ENCODE peak calls at places on chromosomes 5 and 9, in eight cellular contexts. Z, Y, V, S, B, L, D and H are unnamed samples.

GRCh38 chr9:135523521-135524129 is 2.4 kb downstream of the LCN1 start:
- DNase-seq in D (no peak), S (no peak), L (no peak), Z (no peak), B (no peak), V (no peak), Y (no peak), H (no peak)

GRCh38 chr5:44002381-44002901 is 386.8 kb downstream of the FGF10 start:
- DNase-seq in L (no peak), Z (peak; percentile 16), S (peak; percentile 44), D (peak; percentile 16), V (no peak), B (no peak), Y (no peak), H (no peak)

GRCh38 chr9:129437626-129438323 is 183.1 kb downstream of the C9orf50 start:
- DNase-seq in B (no peak), Y (peak; percentile 87), L (peak; percentile 36), Z (no peak), D (no peak), V (no peak), S (no peak), H (no peak)

GRCh38 chr5:71834575-71834974 is 115.5 kb downstream of the CARTPT start:
- DNase-seq in Y (no peak), S (no peak), V (no peak), B (no peak), Z (no peak), D (no peak), L (no peak), H (no peak)

GRCh38 chr5:1666221-1666620 is 133.4 kb downstream of the MRPL36 start:
- DNase-seq in Z (no peak), D (no peak), B (no peak), V (no peak), S (no peak), L (no peak), Y (peak; percentile 45), H (no peak)

GRCh38 chr5:1891391-1891790 is 8.7 kb upstream of the IRX4 start:
- DNase-seq in L (no peak), Z (no peak), Y (no peak), V (no peak), S (no peak), D (no peak), B (no peak), H (no peak)

GRCh38 chr5:57066921-57067914 is 106.6 kb upstream of the GPBP1 start:
- DNase-seq in B (peak; percentile 50), V (no peak), Y (no peak), S (peak; percentile 71), D (no peak), Z (no peak), L (no peak), H (peak; percentile 2)

GRCh38 chr5:104299998-104300706 is 737.6 kb upstream of the NUDT12 start:
- DNase-seq in Z (no peak), B (no peak), D (no peak), L (no peak), Y (no peak), V (no peak), S (no peak), H (no peak)

GRCh38 chr9:93954436-93955355 is at the start of gene BARX1:
- DNase-seq in Y (no peak), D (no peak), V (no peak), B (no peak), Z (no peak), S (no peak), L (no peak), H (no peak)

GRCh38 chr5:89267764-89268163 is 384.8 kb upstream of the MEF2C start:
- DNase-seq in L (no peak), S (no peak), D (no peak), Z (no peak), Y (no peak), V (no peak), B (no peak), H (no peak)

DNA sequence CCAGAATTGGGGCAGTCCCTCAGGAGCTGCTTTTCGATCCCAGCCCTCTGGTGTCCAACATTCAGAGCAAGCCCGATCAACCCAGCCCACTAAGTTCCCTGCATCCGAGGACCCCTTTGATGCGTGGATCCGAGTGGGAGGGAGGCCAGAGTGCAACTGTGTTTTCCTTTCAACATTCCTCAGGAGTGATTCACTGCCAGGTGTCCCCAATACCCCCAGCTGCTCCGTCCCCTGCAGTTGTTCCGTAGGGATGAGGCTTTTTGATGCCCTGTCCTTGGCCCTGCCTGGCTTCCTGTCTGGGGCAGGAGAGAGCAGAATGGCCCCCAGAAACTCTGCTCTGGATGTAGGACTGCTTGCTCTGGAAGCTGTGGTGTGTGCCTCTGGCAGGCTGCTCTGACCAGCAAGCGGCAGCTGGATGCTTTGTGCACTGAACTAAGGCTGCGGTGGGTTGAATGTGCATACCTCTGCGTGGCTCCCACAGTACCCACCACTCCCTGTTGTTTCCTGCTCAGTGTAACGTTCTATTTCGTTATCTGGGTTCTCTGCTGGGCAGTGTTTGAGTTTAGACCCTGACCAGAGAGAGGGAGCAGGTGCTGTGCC is 117.5 kb downstream of the BOD1 start:
- DNase-seq in Y (no peak), V (no peak), D (no peak), B (peak; percentile 35), L (no peak), Z (no peak), S (no peak), H (no peak)
- H3K4me3 ChIP-seq in Y (no peak overlapping the region), V (no peak overlapping the region), D (no peak overlapping the region), B (no peak overlapping the region), L (no peak overlapping the region), Z (no peak overlapping the region), S (no peak overlapping the region), H (no peak overlapping the region)

GRCh38 chr5:139660916-139661814 is 13.0 kb downstream of the CXXC5 start:
- DNase-seq in S (peak; percentile 96), Z (peak; percentile 74), V (no peak), L (peak; percentile 82), Y (peak; percentile 97), D (peak; percentile 93), B (peak; percentile 93), H (peak; percentile 91)
- H3K4me3 ChIP-seq in S (peak overlapping the region; percentile 18), Z (no peak overlapping the region), V (no peak overlapping the region), L (peak overlapping the region; percentile 28), Y (peak overlapping the region; percentile 28), D (no peak overlapping the region), B (no peak overlapping the region), H (peak overlapping the region; percentile 18)

DNA sequence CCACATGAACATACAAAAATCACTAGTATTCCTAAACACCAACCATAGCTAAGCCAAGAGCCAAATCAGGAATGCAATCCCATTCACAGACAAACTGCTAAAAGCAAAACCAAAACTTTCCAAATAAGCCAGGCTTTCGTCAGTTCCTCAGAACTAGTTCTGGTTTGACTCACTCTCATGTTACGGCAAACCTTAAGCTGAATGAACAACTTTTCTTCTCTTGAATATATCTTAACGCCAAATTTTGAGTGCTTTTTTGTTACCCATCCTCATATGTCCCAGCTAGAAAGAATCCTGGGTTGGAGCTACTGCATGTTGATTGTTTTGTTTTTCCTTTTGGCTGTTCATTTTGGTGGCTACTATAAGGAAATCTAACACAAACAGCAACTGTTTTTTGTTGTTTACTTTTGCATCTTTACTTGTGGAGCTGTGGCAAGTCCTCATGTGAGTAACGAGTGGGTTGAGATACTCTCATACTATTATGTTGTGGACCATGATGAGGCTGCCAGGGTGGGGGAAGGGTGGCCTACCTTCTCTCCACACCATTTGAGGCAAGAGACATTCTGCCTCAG is at the start of gene PDCD1LG2:
- DNase-seq in V (no peak), Z (peak; percentile 44), L (no peak), Y (no peak), S (peak; percentile 79), B (peak; percentile 77), D (peak; percentile 56), H (peak; percentile 54)
- H3K4me3 ChIP-seq in V (no peak within 1 kb of the TSS), Z (peak within 1 kb of the TSS; percentile 48), L (peak within 1 kb of the TSS; percentile 47), Y (peak within 1 kb of the TSS; percentile 28), S (no peak within 1 kb of the TSS), B (peak within 1 kb of the TSS; percentile 52), D (peak within 1 kb of the TSS; percentile 28), H (peak within 1 kb of the TSS; percentile 47)

GRCh38 chr9:113566011-113566711 is 102.6 kb downstream of the RGS3 start:
- DNase-seq in V (no peak), B (no peak), D (no peak), Y (no peak), S (no peak), Z (no peak), L (no peak), H (no peak)
- H3K4me3 ChIP-seq in V (no peak overlapping the region), B (peak overlapping the region; percentile 71), D (peak overlapping the region; percentile 66), Y (no peak overlapping the region), S (peak overlapping the region; percentile 60), Z (peak overlapping the region; percentile 64), L (peak overlapping the region; percentile 61), H (peak overlapping the region; percentile 66)

DNA sequence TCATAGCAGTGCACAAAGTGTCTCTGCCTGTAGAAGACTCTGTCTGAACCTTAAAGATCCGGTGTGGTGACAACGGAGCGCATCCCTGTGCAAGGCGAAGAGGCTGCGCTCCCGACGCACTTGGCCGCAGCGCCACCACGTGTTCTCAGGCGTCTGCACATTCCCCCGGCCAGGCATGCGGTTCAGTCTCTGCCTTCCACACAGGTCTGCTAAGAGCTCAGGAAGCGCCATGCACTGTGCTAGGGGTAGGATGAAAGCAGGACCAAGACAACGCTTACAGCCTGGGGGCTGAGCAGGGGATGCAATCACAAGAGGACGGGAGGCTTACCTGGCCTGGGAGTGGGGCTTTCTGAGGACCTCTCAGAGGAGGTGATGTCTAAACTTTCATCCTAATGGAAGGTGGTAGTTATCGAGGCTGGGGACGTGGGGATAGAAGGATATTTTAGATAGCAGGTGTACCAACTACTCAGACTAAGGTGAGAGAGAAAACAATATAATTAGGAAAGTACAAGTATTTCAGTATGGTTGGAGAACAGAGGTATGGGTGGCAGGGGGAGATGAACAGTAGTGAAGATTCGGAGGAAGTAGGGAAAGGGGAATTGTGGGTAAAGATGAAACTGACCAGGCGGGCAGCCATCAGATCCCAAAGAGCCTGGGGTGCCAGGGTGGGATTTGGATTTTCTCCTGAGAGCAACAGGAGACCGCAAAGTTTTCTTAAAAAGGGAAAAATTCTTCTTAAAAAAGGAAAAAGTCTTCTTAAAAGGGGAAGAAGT is 13.3 kb downstream of the CAPSL start:
- DNase-seq in D (peak; percentile 67), B (peak; percentile 81), S (peak; percentile 78), Y (peak; percentile 82), L (peak; percentile 45), V (peak; percentile 85), Z (peak; percentile 15), H (peak; percentile 25)
- H3K4me3 ChIP-seq in D (no peak overlapping the region), B (peak overlapping the region; percentile 11), S (no peak overlapping the region), Y (no peak overlapping the region), L (no peak overlapping the region), V (peak overlapping the region; percentile 26), Z (peak overlapping the region; percentile 14), H (peak overlapping the region; percentile 3)

DNA sequence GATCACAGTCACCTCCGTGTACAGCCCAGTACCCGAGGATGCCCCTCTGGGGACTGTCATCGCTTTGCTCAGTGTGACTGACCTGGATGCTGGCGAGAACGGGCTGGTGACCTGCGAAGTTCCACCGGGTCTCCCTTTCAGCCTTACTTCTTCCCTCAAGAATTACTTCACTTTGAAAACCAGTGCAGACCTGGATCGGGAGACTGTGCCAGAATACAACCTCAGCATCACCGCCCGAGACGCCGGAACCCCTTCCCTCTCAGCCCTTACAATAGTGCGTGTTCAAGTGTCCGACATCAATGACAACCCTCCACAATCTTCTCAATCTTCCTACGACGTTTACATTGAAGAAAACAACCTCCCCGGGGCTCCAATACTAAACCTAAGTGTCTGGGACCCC is 1.4 kb downstream of the PCDHGC3 start:
- DNase-seq in L (no peak), V (no peak), Y (no peak), S (no peak), Z (no peak), D (no peak), B (no peak), H (no peak)
- H3K4me3 ChIP-seq in L (peak overlapping the region; percentile 71), V (no peak overlapping the region), Y (peak overlapping the region; percentile 75), S (peak overlapping the region; percentile 92), Z (peak overlapping the region; percentile 53), D (peak overlapping the region; percentile 84), B (peak overlapping the region; percentile 80), H (peak overlapping the region; percentile 73)

GRCh38 chr9:74721696-74722660 is 165.7 kb downstream of the TRPM6 start:
- DNase-seq in S (no peak), B (no peak), L (no peak), Y (no peak), Z (no peak), V (no peak), D (no peak), H (no peak)
- H3K4me3 ChIP-seq in S (no peak overlapping the region), B (no peak overlapping the region), L (no peak overlapping the region), Y (no peak overlapping the region), Z (no peak overlapping the region), V (no peak overlapping the region), D (no peak overlapping the region), H (no peak overlapping the region)